ENCODE peak calls at places on chromosomes 1 and 21, in five cellular contexts. One of them, this sample, is unnamed.

GRCh38 chr1:20165522-20165951 is 20.4 kb upstream of the UBXN10 start:
- DNase-seq in HEK293T: no peak
- DNase-seq in stimulated activated CD4-positive, alpha-beta T cell treated with anti-CD3 and anti-CD28 coated beads, Interleukin-12 subunit alpha, Interleukin-12 subunit beta, amount 100 ng/mL, for 48 hours: no peak
- DNase-seq in SK-MEL-5: peak
- DNase-seq in ecto neural progenitor cell: no peak
- DNase-seq in this sample: no peak

GRCh38 chr1:245418029-245418428 is 263.2 kb downstream of the KIF26B start:
- DNase-seq in HEK293T: no peak
- DNase-seq in stimulated activated CD4-positive, alpha-beta T cell treated with anti-CD3 and anti-CD28 coated beads, Interleukin-12 subunit alpha, Interleukin-12 subunit beta, amount 100 ng/mL, for 48 hours: no peak
- DNase-seq in SK-MEL-5: no peak
- DNase-seq in ecto neural progenitor cell: no peak
- DNase-seq in this sample: no peak

GRCh38 chr1:41404308-41404755 is 43.1 kb downstream of the FOXO6 start:
- DNase-seq in HEK293T: no peak
- DNase-seq in stimulated activated CD4-positive, alpha-beta T cell treated with anti-CD3 and anti-CD28 coated beads, Interleukin-12 subunit alpha, Interleukin-12 subunit beta, amount 100 ng/mL, for 48 hours: no peak
- DNase-seq in SK-MEL-5: peak
- DNase-seq in ecto neural progenitor cell: no peak
- DNase-seq in this sample: no peak

GRCh38 chr1:51689643-51690042 is 72.8 kb downstream of the OSBPL9 start:
- DNase-seq in HEK293T: no peak
- DNase-seq in stimulated activated CD4-positive, alpha-beta T cell treated with anti-CD3 and anti-CD28 coated beads, Interleukin-12 subunit alpha, Interleukin-12 subunit beta, amount 100 ng/mL, for 48 hours: no peak
- DNase-seq in SK-MEL-5: no peak
- DNase-seq in ecto neural progenitor cell: no peak
- DNase-seq in this sample: no peak

GRCh38 chr1:54980528-54981241 is at the start of gene TMEM61:
- DNase-seq in HEK293T: no peak
- DNase-seq in stimulated activated CD4-positive, alpha-beta T cell treated with anti-CD3 and anti-CD28 coated beads, Interleukin-12 subunit alpha, Interleukin-12 subunit beta, amount 100 ng/mL, for 48 hours: no peak
- DNase-seq in SK-MEL-5: no peak
- DNase-seq in ecto neural progenitor cell: peak
- DNase-seq in this sample: no peak

GRCh38 chr1:161359316-161359715 is 8.4 kb downstream of the CFAP126 start:
- DNase-seq in HEK293T: no peak
- DNase-seq in stimulated activated CD4-positive, alpha-beta T cell treated with anti-CD3 and anti-CD28 coated beads, Interleukin-12 subunit alpha, Interleukin-12 subunit beta, amount 100 ng/mL, for 48 hours: no peak
- DNase-seq in SK-MEL-5: peak
- DNase-seq in ecto neural progenitor cell: no peak
- DNase-seq in this sample: peak

GRCh38 chr1:914253-914890 is 9.4 kb upstream of the SAMD11 start:
- DNase-seq in HEK293T: no peak
- DNase-seq in stimulated activated CD4-positive, alpha-beta T cell treated with anti-CD3 and anti-CD28 coated beads, Interleukin-12 subunit alpha, Interleukin-12 subunit beta, amount 100 ng/mL, for 48 hours: no peak
- DNase-seq in SK-MEL-5: no peak
- DNase-seq in ecto neural progenitor cell: peak
- DNase-seq in this sample: no peak

GRCh38 chr1:169779970-169780369 is 14.7 kb downstream of the METTL18 start:
- DNase-seq in HEK293T: no peak
- DNase-seq in stimulated activated CD4-positive, alpha-beta T cell treated with anti-CD3 and anti-CD28 coated beads, Interleukin-12 subunit alpha, Interleukin-12 subunit beta, amount 100 ng/mL, for 48 hours: no peak
- DNase-seq in SK-MEL-5: no peak
- DNase-seq in ecto neural progenitor cell: no peak
- DNase-seq in this sample: no peak

GRCh38 chr1:236502972-236503639 is 20.7 kb upstream of the LGALS8 start:
- DNase-seq in HEK293T: peak
- DNase-seq in stimulated activated CD4-positive, alpha-beta T cell treated with anti-CD3 and anti-CD28 coated beads, Interleukin-12 subunit alpha, Interleukin-12 subunit beta, amount 100 ng/mL, for 48 hours: peak
- DNase-seq in SK-MEL-5: peak
- DNase-seq in ecto neural progenitor cell: peak
- DNase-seq in this sample: peak

GRCh38 chr1:68232354-68233148 is at the start of gene WLS:
- DNase-seq in HEK293T: peak
- DNase-seq in stimulated activated CD4-positive, alpha-beta T cell treated with anti-CD3 and anti-CD28 coated beads, Interleukin-12 subunit alpha, Interleukin-12 subunit beta, amount 100 ng/mL, for 48 hours: no peak
- DNase-seq in SK-MEL-5: peak
- DNase-seq in ecto neural progenitor cell: peak
- DNase-seq in this sample: peak

GRCh38 chr1:181095763-181096184 is 7.3 kb downstream of the IER5 start:
- DNase-seq in HEK293T: no peak
- DNase-seq in stimulated activated CD4-positive, alpha-beta T cell treated with anti-CD3 and anti-CD28 coated beads, Interleukin-12 subunit alpha, Interleukin-12 subunit beta, amount 100 ng/mL, for 48 hours: no peak
- DNase-seq in SK-MEL-5: no peak
- DNase-seq in ecto neural progenitor cell: no peak
- DNase-seq in this sample: no peak

GRCh38 chr1:37919277-37919676 is 27.6 kb downstream of the INPP5B start:
- DNase-seq in HEK293T: peak
- DNase-seq in stimulated activated CD4-positive, alpha-beta T cell treated with anti-CD3 and anti-CD28 coated beads, Interleukin-12 subunit alpha, Interleukin-12 subunit beta, amount 100 ng/mL, for 48 hours: no peak
- DNase-seq in SK-MEL-5: peak
- DNase-seq in ecto neural progenitor cell: no peak
- DNase-seq in this sample: no peak

GRCh38 chr1:174262747-174263241 is 103.5 kb downstream of the RABGAP1L start:
- DNase-seq in HEK293T: peak
- DNase-seq in stimulated activated CD4-positive, alpha-beta T cell treated with anti-CD3 and anti-CD28 coated beads, Interleukin-12 subunit alpha, Interleukin-12 subunit beta, amount 100 ng/mL, for 48 hours: no peak
- DNase-seq in SK-MEL-5: peak
- DNase-seq in ecto neural progenitor cell: peak
- DNase-seq in this sample: peak

GRCh38 chr1:147072371-147073061 is 99.8 kb downstream of the PRKAB2 start:
- DNase-seq in HEK293T: no peak
- DNase-seq in stimulated activated CD4-positive, alpha-beta T cell treated with anti-CD3 and anti-CD28 coated beads, Interleukin-12 subunit alpha, Interleukin-12 subunit beta, amount 100 ng/mL, for 48 hours: no peak
- DNase-seq in SK-MEL-5: peak
- DNase-seq in ecto neural progenitor cell: peak
- DNase-seq in this sample: peak

GRCh38 chr1:4408380-4408779 is 246.0 kb upstream of the AJAP1 start:
- DNase-seq in HEK293T: no peak
- DNase-seq in stimulated activated CD4-positive, alpha-beta T cell treated with anti-CD3 and anti-CD28 coated beads, Interleukin-12 subunit alpha, Interleukin-12 subunit beta, amount 100 ng/mL, for 48 hours: no peak
- DNase-seq in SK-MEL-5: no peak
- DNase-seq in ecto neural progenitor cell: no peak
- DNase-seq in this sample: no peak

GRCh38 chr1:24725209-24725651 is 20.0 kb upstream of the CLIC4 start:
- DNase-seq in HEK293T: no peak
- DNase-seq in stimulated activated CD4-positive, alpha-beta T cell treated with anti-CD3 and anti-CD28 coated beads, Interleukin-12 subunit alpha, Interleukin-12 subunit beta, amount 100 ng/mL, for 48 hours: no peak
- DNase-seq in SK-MEL-5: no peak
- DNase-seq in ecto neural progenitor cell: peak
- DNase-seq in this sample: no peak

GRCh38 chr1:19618428-19618827 is 25.7 kb upstream of the NBL1 start:
- DNase-seq in HEK293T: no peak
- DNase-seq in stimulated activated CD4-positive, alpha-beta T cell treated with anti-CD3 and anti-CD28 coated beads, Interleukin-12 subunit alpha, Interleukin-12 subunit beta, amount 100 ng/mL, for 48 hours: no peak
- DNase-seq in SK-MEL-5: no peak
- DNase-seq in ecto neural progenitor cell: no peak
- DNase-seq in this sample: no peak

GRCh38 chr21:38688068-38688467 is 117.7 kb upstream of the ETS2 start:
- DNase-seq in HEK293T: no peak
- DNase-seq in stimulated activated CD4-positive, alpha-beta T cell treated with anti-CD3 and anti-CD28 coated beads, Interleukin-12 subunit alpha, Interleukin-12 subunit beta, amount 100 ng/mL, for 48 hours: no peak
- DNase-seq in SK-MEL-5: no peak
- DNase-seq in ecto neural progenitor cell: no peak
- DNase-seq in this sample: no peak

GRCh38 chr1:233143266-233143665 is 152.3 kb downstream of the PCNX2 start:
- DNase-seq in HEK293T: no peak
- DNase-seq in stimulated activated CD4-positive, alpha-beta T cell treated with anti-CD3 and anti-CD28 coated beads, Interleukin-12 subunit alpha, Interleukin-12 subunit beta, amount 100 ng/mL, for 48 hours: no peak
- DNase-seq in SK-MEL-5: no peak
- DNase-seq in ecto neural progenitor cell: no peak
- DNase-seq in this sample: no peak

GRCh38 chr1:48916121-48917069 is 139.7 kb upstream of the BEND5 start:
- DNase-seq in HEK293T: peak
- DNase-seq in stimulated activated CD4-positive, alpha-beta T cell treated with anti-CD3 and anti-CD28 coated beads, Interleukin-12 subunit alpha, Interleukin-12 subunit beta, amount 100 ng/mL, for 48 hours: no peak
- DNase-seq in SK-MEL-5: peak
- DNase-seq in ecto neural progenitor cell: peak
- DNase-seq in this sample: peak

GRCh38 chr1:109253803-109254620 is 4.7 kb downstream of the CELSR2 start:
- DNase-seq in HEK293T: no peak
- DNase-seq in stimulated activated CD4-positive, alpha-beta T cell treated with anti-CD3 and anti-CD28 coated beads, Interleukin-12 subunit alpha, Interleukin-12 subunit beta, amount 100 ng/mL, for 48 hours: no peak
- DNase-seq in SK-MEL-5: peak
- DNase-seq in ecto neural progenitor cell: peak
- DNase-seq in this sample: no peak

GRCh38 chr1:162660598-162660997 is 28.3 kb downstream of the DDR2 start:
- DNase-seq in HEK293T: no peak
- DNase-seq in stimulated activated CD4-positive, alpha-beta T cell treated with anti-CD3 and anti-CD28 coated beads, Interleukin-12 subunit alpha, Interleukin-12 subunit beta, amount 100 ng/mL, for 48 hours: no peak
- DNase-seq in SK-MEL-5: no peak
- DNase-seq in ecto neural progenitor cell: no peak
- DNase-seq in this sample: no peak

GRCh38 chr1:228304225-228304624 is 96.4 kb downstream of the OBSCN start:
- DNase-seq in HEK293T: no peak
- DNase-seq in stimulated activated CD4-positive, alpha-beta T cell treated with anti-CD3 and anti-CD28 coated beads, Interleukin-12 subunit alpha, Interleukin-12 subunit beta, amount 100 ng/mL, for 48 hours: no peak
- DNase-seq in SK-MEL-5: no peak
- DNase-seq in ecto neural progenitor cell: no peak
- DNase-seq in this sample: no peak

GRCh38 chr1:110440877-110441276 is 10.1 kb upstream of the PROK1 start:
- DNase-seq in HEK293T: no peak
- DNase-seq in stimulated activated CD4-positive, alpha-beta T cell treated with anti-CD3 and anti-CD28 coated beads, Interleukin-12 subunit alpha, Interleukin-12 subunit beta, amount 100 ng/mL, for 48 hours: no peak
- DNase-seq in SK-MEL-5: no peak
- DNase-seq in ecto neural progenitor cell: no peak
- DNase-seq in this sample: no peak

GRCh38 chr1:62962794-62963776 is 179.2 kb downstream of the ATG4C start:
- DNase-seq in HEK293T: peak
- DNase-seq in stimulated activated CD4-positive, alpha-beta T cell treated with anti-CD3 and anti-CD28 coated beads, Interleukin-12 subunit alpha, Interleukin-12 subunit beta, amount 100 ng/mL, for 48 hours: peak
- DNase-seq in SK-MEL-5: peak
- DNase-seq in ecto neural progenitor cell: peak
- DNase-seq in this sample: no peak

GRCh38 chr1:212860713-212861581 is 2.9 kb downstream of the FLVCR1 start:
- DNase-seq in HEK293T: no peak
- DNase-seq in stimulated activated CD4-positive, alpha-beta T cell treated with anti-CD3 and anti-CD28 coated beads, Interleukin-12 subunit alpha, Interleukin-12 subunit beta, amount 100 ng/mL, for 48 hours: no peak
- DNase-seq in SK-MEL-5: no peak
- DNase-seq in ecto neural progenitor cell: no peak
- DNase-seq in this sample: no peak

GRCh38 chr1:226121049-226121586 is 58.6 kb downstream of the H3-3A start:
- DNase-seq in HEK293T: no peak
- DNase-seq in stimulated activated CD4-positive, alpha-beta T cell treated with anti-CD3 and anti-CD28 coated beads, Interleukin-12 subunit alpha, Interleukin-12 subunit beta, amount 100 ng/mL, for 48 hours: no peak
- DNase-seq in SK-MEL-5: no peak
- DNase-seq in ecto neural progenitor cell: no peak
- DNase-seq in this sample: no peak

GRCh38 chr1:58063095-58063494 is 483.4 kb downstream of the OMA1 start:
- DNase-seq in HEK293T: no peak
- DNase-seq in stimulated activated CD4-positive, alpha-beta T cell treated with anti-CD3 and anti-CD28 coated beads, Interleukin-12 subunit alpha, Interleukin-12 subunit beta, amount 100 ng/mL, for 48 hours: no peak
- DNase-seq in SK-MEL-5: no peak
- DNase-seq in ecto neural progenitor cell: no peak
- DNase-seq in this sample: no peak

GRCh38 chr1:230174041-230174440 is 107.0 kb downstream of the GALNT2 start:
- DNase-seq in HEK293T: no peak
- DNase-seq in stimulated activated CD4-positive, alpha-beta T cell treated with anti-CD3 and anti-CD28 coated beads, Interleukin-12 subunit alpha, Interleukin-12 subunit beta, amount 100 ng/mL, for 48 hours: no peak
- DNase-seq in SK-MEL-5: no peak
- DNase-seq in ecto neural progenitor cell: peak
- DNase-seq in this sample: no peak

GRCh38 chr1:230102046-230102445 is 35.0 kb downstream of the GALNT2 start:
- DNase-seq in HEK293T: no peak
- DNase-seq in stimulated activated CD4-positive, alpha-beta T cell treated with anti-CD3 and anti-CD28 coated beads, Interleukin-12 subunit alpha, Interleukin-12 subunit beta, amount 100 ng/mL, for 48 hours: no peak
- DNase-seq in SK-MEL-5: no peak
- DNase-seq in ecto neural progenitor cell: no peak
- DNase-seq in this sample: no peak

GRCh38 chr1:41362357-41362721 is 1.1 kb downstream of the FOXO6 start:
- DNase-seq in HEK293T: no peak
- DNase-seq in stimulated activated CD4-positive, alpha-beta T cell treated with anti-CD3 and anti-CD28 coated beads, Interleukin-12 subunit alpha, Interleukin-12 subunit beta, amount 100 ng/mL, for 48 hours: no peak
- DNase-seq in SK-MEL-5: no peak
- DNase-seq in ecto neural progenitor cell: no peak
- DNase-seq in this sample: no peak